ENCODE peak calls at places on chromosomes 3 and 15, in eight cellular contexts. K is HL-60, L is HepG2, N is sigmoid colon, H is K562, T is HCT116, I is prostate gland, Q is Panc1. W is an unnamed sample.

GRCh38 chr3:126180477-126181397 is at the start of gene ALDH1L1:
- DNase-seq in K (no peak), L (peak), N (peak), H (no peak), T (no peak), I (peak), Q (no peak), W (no peak)

GRCh38 chr3:1082024-1082633 is 10.7 kb upstream of the CNTN6 start:
- DNase-seq in K (no peak), L (peak), N (no peak), H (no peak), T (no peak), I (peak), Q (no peak), W (no peak)

GRCh38 chr3:122589297-122589696 is 11.8 kb downstream of the PARP15 start:
- DNase-seq in K (no peak), L (no peak), N (no peak), H (no peak), T (no peak), I (no peak), Q (no peak), W (no peak)

GRCh38 chr3:27509376-27509775 is 25.2 kb upstream of the SLC4A7 start:
- DNase-seq in K (no peak), L (no peak), N (no peak), H (no peak), T (no peak), I (no peak), Q (no peak), W (no peak)

GRCh38 chr15:57485869-57486268 is 105.8 kb upstream of the MYZAP start:
- DNase-seq in K (no peak), L (peak), N (no peak), H (no peak), T (peak), I (no peak), Q (peak), W (no peak)

GRCh38 chr3:134618986-134619615 is 31.7 kb downstream of the KY start:
- DNase-seq in K (no peak), L (no peak), N (no peak), H (no peak), T (no peak), I (no peak), Q (no peak), W (no peak)

GRCh38 chr15:57133127-57133968 is 214.9 kb downstream of the TCF12 start:
- DNase-seq in K (no peak), L (no peak), N (no peak), H (no peak), T (no peak), I (no peak), Q (no peak), W (no peak)

GRCh38 chr3:147381610-147382009 is 24.7 kb downstream of the ZIC4 start:
- DNase-seq in K (no peak), L (no peak), N (no peak), H (no peak), T (no peak), I (no peak), Q (no peak), W (no peak)

GRCh38 chr3:53833053-53833645 is 13.1 kb downstream of the CHDH start:
- DNase-seq in K (no peak), L (no peak), N (peak), H (no peak), T (no peak), I (no peak), Q (no peak), W (no peak)

GRCh38 chr3:131386429-131386926 is 4.9 kb downstream of the NUDT16 start:
- DNase-seq in K (peak), L (no peak), N (peak), H (no peak), T (no peak), I (peak), Q (no peak), W (no peak)
- TF ChIP-seq POLR2AphosphoS5 in K (peak), L (no peak), N (peak), H (no peak), T (no peak), I (no peak), Q (no peak), W (no peak)

GRCh38 chr3:29690954-29691353 is 410.1 kb downstream of the RBMS3 start:
- DNase-seq in K (no peak), L (no peak), N (no peak), H (no peak), T (no peak), I (no peak), Q (no peak), W (no peak)
- TF ChIP-seq POLR2AphosphoS5 in K (no peak), L (no peak), N (no peak), H (no peak), T (no peak), I (no peak), Q (no peak), W (no peak)

DNA sequence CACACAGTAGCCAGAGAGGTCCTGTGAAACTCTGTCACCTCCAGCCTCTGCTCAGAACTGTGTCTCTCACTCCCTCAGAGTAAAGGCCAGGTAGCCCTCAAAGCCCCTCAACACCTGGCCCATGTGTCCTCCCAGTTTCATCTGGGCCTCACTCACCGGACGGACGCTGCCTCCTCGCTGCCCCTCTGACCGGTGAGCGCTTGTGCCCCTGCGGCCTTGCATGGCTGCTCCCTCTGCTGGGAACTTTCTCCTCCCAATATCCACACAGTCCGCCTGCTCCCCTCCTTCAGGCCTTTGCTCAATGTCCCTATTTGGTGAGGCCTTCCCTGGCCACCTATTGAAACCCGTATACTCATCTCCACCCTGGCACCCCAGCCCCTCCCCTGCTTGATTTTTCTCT is 36.8 kb upstream of the TRH start:
- DNase-seq in K (no peak), L (peak), N (no peak), H (no peak), T (no peak), I (no peak), Q (no peak), W (no peak)
- TF ChIP-seq POLR2AphosphoS5 in K (no peak), L (no peak), N (no peak), H (no peak), T (no peak), I (no peak), Q (no peak), W (no peak)

DNA sequence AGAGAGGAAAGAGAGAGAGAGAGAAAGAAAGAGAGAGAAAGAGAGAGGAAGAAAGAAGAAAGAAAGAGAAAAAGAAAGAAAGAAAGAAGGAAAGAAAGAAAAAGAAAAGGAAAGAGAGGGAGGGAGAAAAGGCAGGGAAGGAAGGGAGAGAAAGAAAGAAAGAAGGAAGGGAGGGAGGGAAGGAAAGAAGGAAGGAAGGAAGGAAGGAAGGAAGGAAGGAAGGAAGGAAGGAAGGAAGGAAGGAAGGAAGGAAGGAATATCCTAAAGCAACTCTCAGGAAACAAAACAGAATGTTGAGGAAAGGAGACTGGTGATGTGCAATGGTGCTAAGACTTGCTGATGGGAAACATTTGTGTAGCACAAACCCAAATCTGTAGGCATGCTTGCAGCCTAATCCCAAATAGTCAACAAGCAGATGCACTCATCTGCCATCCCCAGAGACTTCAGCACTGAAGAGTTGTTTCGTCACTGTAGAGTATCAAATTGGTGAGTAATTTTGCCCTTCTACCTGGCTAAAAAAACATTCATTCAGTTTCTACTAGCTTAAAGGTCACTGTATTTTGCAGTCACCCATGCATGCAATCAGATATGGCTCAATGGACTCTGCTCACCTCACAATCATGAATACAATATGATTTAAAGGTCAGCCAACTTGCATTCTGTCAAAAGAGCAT is 480.4 kb downstream of the FGF12 start:
- DNase-seq in K (no peak), L (no peak), N (no peak), H (no peak), T (no peak), I (no peak), Q (no peak), W (no peak)
- TF ChIP-seq POLR2AphosphoS5 in K (no peak), L (no peak), N (no peak), H (no peak), T (no peak), I (no peak), Q (no peak), W (no peak)

GRCh38 chr3:184333700-184334099 is 3.7 kb upstream of the FAM131A start:
- DNase-seq in K (no peak), L (no peak), N (no peak), H (no peak), T (no peak), I (no peak), Q (no peak), W (no peak)

GRCh38 chr3:184333190-184333589 is 4.2 kb upstream of the FAM131A start:
- DNase-seq in K (no peak), L (no peak), N (no peak), H (no peak), T (no peak), I (no peak), Q (no peak), W (no peak)

GRCh38 chr3:184335291-184335660 is 2.1 kb upstream of the FAM131A start:
- DNase-seq in K (no peak), L (no peak), N (no peak), H (no peak), T (no peak), I (peak), Q (no peak), W (no peak)

GRCh38 chr3:184334470-184335158 is 2.8 kb upstream of the FAM131A start:
- DNase-seq in K (no peak), L (no peak), N (no peak), H (peak), T (no peak), I (no peak), Q (peak), W (no peak)

GRCh38 chr3:184332370-184333090 is 4.9 kb upstream of the FAM131A start:
- DNase-seq in K (no peak), L (no peak), N (no peak), H (no peak), T (no peak), I (no peak), Q (peak), W (no peak)
- TF ChIP-seq POLR2AphosphoS5 in K (no peak), L (peak), N (no peak), H (no peak), T (no peak), I (no peak), Q (no peak), W (peak)

GRCh38 chr3:38031022-38031994 is 1.9 kb upstream of the PLCD1 start:
- DNase-seq in K (no peak), L (no peak), N (peak), H (no peak), T (peak), I (peak), Q (no peak), W (no peak)
- TF ChIP-seq POLR2AphosphoS5 in K (no peak), L (no peak), N (no peak), H (no peak), T (peak), I (peak), Q (no peak), W (no peak)

GRCh38 chr3:98553751-98554150 is 22.0 kb downstream of the GPR15 start:
- DNase-seq in K (no peak), L (no peak), N (no peak), H (peak), T (no peak), I (no peak), Q (no peak), W (no peak)

GRCh38 chr3:98553021-98553563 is 21.3 kb downstream of the GPR15 start:
- DNase-seq in K (no peak), L (no peak), N (no peak), H (no peak), T (no peak), I (no peak), Q (no peak), W (no peak)

GRCh38 chr3:98554580-98554979 is 22.8 kb downstream of the GPR15 start:
- DNase-seq in K (no peak), L (no peak), N (no peak), H (no peak), T (no peak), I (no peak), Q (no peak), W (no peak)

GRCh38 chr3:98556164-98557130 is 24.7 kb downstream of the GPR15 start:
- DNase-seq in K (no peak), L (no peak), N (no peak), H (no peak), T (peak), I (no peak), Q (no peak), W (no peak)

GRCh38 chr3:98555025-98555379 is 23.2 kb downstream of the GPR15 start:
- DNase-seq in K (no peak), L (no peak), N (no peak), H (no peak), T (peak), I (no peak), Q (no peak), W (no peak)
- TF ChIP-seq POLR2AphosphoS5 in K (no peak), L (no peak), N (no peak), H (no peak), T (peak), I (no peak), Q (no peak), W (no peak)

GRCh38 chr3:33439421-33440327 is 531 bp downstream of the UBP1 start:
- DNase-seq in K (no peak), L (peak), N (peak), H (peak), T (no peak), I (peak), Q (no peak), W (peak)
- TF ChIP-seq POLR2AphosphoS5 in K (peak), L (no peak), N (peak), H (peak), T (no peak), I (no peak), Q (peak), W (peak)